ENCODE peak calls at places on chromosomes 1 and 21, in nine cellular contexts. P is HCT116, K is HS-27A, E is NCI-H774, A is GM19239, S is pons, Y is left ventricle myocardium superior, I is fibroblast of pulmonary artery, Z is progenitor cell of endocrine pancreas. H is an unnamed sample.

GRCh38 chr1:26375081-26375480 is 2.5 kb upstream of the ZNF683 start:
- DNase-seq in A (no peak), S (no peak), P (no peak), E (no peak), K (no peak), I (no peak), Y (no peak), Z (no peak), H (no peak)

GRCh38 chr1:51768971-51769601 is 109.4 kb downstream of the NRDC start:
- DNase-seq in E (peak), A (peak), S (peak), I (peak), K (peak), P (peak), Y (no peak), Z (no peak), H (no peak)

GRCh38 chr1:40773748-40774265 is 9.8 kb upstream of the KCNQ4 start:
- DNase-seq in Y (no peak), E (no peak), S (no peak), P (no peak), Z (no peak), I (no peak), K (no peak), A (no peak), H (no peak)

GRCh38 chr1:113519561-113519960 is 129.2 kb downstream of the MAGI3 start:
- DNase-seq in Y (no peak), P (no peak), K (no peak), Z (no peak), E (no peak), S (no peak), I (peak), A (no peak), H (no peak)

GRCh38 chr1:244325056-244325764 is 126.5 kb downstream of the ADSS2 start:
- DNase-seq in I (no peak), K (no peak), E (no peak), Y (no peak), Z (no peak), S (peak), A (no peak), P (no peak), H (no peak)

GRCh38 chr21:26964379-26964778 is 2.5 kb downstream of the ADAMTS5 start:
- DNase-seq in E (no peak), Y (peak), A (no peak), I (no peak), K (no peak), P (no peak), Z (no peak), S (no peak), H (peak)

GRCh38 chr1:106952766-106953165 is 103.7 kb upstream of the PRMT6 start:
- DNase-seq in P (no peak), S (no peak), A (no peak), I (no peak), E (no peak), Z (no peak), Y (no peak), K (no peak), H (no peak)

GRCh38 chr1:244967159-244967558 is 102.8 kb upstream of the HNRNPU start:
- DNase-seq in Z (no peak), K (no peak), P (no peak), E (no peak), Y (no peak), S (no peak), I (no peak), A (no peak), H (no peak)

GRCh38 chr1:218030846-218031245 is 254.2 kb upstream of the RRP15 start:
- DNase-seq in P (no peak), Y (no peak), E (no peak), K (no peak), Z (no peak), A (no peak), I (no peak), S (no peak), H (no peak)

GRCh38 chr1:153429266-153430165 is 13.2 kb downstream of the S100A7A start:
- DNase-seq in P (no peak), A (no peak), K (no peak), Y (no peak), Z (no peak), S (no peak), I (no peak), E (peak), H (no peak)

GRCh38 chr1:228001738-228002535 is 4.9 kb upstream of the WNT3A start:
- DNase-seq in Y (no peak), Z (peak), A (no peak), E (no peak), P (no peak), I (no peak), K (no peak), S (no peak), H (no peak)